ENCODE peak calls at places on chromosomes 5 and 9, in seven cellular contexts. One of them, this sample, is unnamed. For H3K27me3 and H3K36me3, the result is how much of the 10 kb centered on the place peaks cover.

GRCh38 chr5:151708126-151708525 is 21.4 kb upstream of the SPARC start:
- DNase-seq in WERI-Rb-1: no peak
- DNase-seq in IMR-90: no peak
- DNase-seq in cardiac muscle cell: no peak
- DNase-seq in tibial artery: no peak
- DNase-seq in testis: peak
- DNase-seq in aorta: no peak
- DNase-seq in this sample: no peak

GRCh38 chr5:65156933-65157332 is 324.8 kb downstream of the ADAMTS6 start:
- DNase-seq in WERI-Rb-1: no peak
- DNase-seq in IMR-90: no peak
- DNase-seq in cardiac muscle cell: no peak
- DNase-seq in tibial artery: no peak
- DNase-seq in testis: no peak
- DNase-seq in aorta: no peak
- DNase-seq in this sample: no peak

GRCh38 chr5:88251048-88251711 is 17.5 kb downstream of the TMEM161B start:
- DNase-seq in WERI-Rb-1: no peak
- DNase-seq in IMR-90: peak
- DNase-seq in cardiac muscle cell: no peak
- DNase-seq in tibial artery: no peak
- DNase-seq in testis: no peak
- DNase-seq in aorta: no peak
- DNase-seq in this sample: no peak

GRCh38 chr9:22214021-22214420 is 204.9 kb upstream of the CDKN2B start:
- DNase-seq in WERI-Rb-1: no peak
- DNase-seq in IMR-90: no peak
- DNase-seq in cardiac muscle cell: no peak
- DNase-seq in tibial artery: no peak
- DNase-seq in testis: no peak
- DNase-seq in aorta: no peak
- DNase-seq in this sample: no peak

GRCh38 chr9:95035846-95036245 is 281.7 kb downstream of the FANCC start:
- DNase-seq in WERI-Rb-1: no peak
- DNase-seq in IMR-90: no peak
- DNase-seq in cardiac muscle cell: no peak
- DNase-seq in tibial artery: no peak
- DNase-seq in testis: no peak
- DNase-seq in aorta: no peak
- DNase-seq in this sample: no peak

GRCh38 chr5:100826133-100826532 is 76.9 kb downstream of the ST8SIA4 start:
- DNase-seq in WERI-Rb-1: no peak
- DNase-seq in IMR-90: no peak
- DNase-seq in cardiac muscle cell: no peak
- DNase-seq in tibial artery: no peak
- DNase-seq in testis: no peak
- DNase-seq in aorta: no peak
- DNase-seq in this sample: no peak

GRCh38 chr5:107805166-107805565 is 134.4 kb upstream of the EFNA5 start:
- DNase-seq in WERI-Rb-1: no peak
- DNase-seq in IMR-90: no peak
- DNase-seq in cardiac muscle cell: peak
- DNase-seq in tibial artery: no peak
- DNase-seq in testis: no peak
- DNase-seq in aorta: no peak
- DNase-seq in this sample: no peak

GRCh38 chr5:114412509-114413171 is 50.8 kb downstream of the KCNN2 start:
- DNase-seq in WERI-Rb-1: no peak
- DNase-seq in IMR-90: peak
- DNase-seq in cardiac muscle cell: peak
- DNase-seq in tibial artery: no peak
- DNase-seq in testis: no peak
- DNase-seq in aorta: no peak
- DNase-seq in this sample: no peak

GRCh38 chr5:115414406-115415142 is 118.1 kb upstream of the CCDC112 start:
- DNase-seq in WERI-Rb-1: no peak
- DNase-seq in IMR-90: peak
- DNase-seq in cardiac muscle cell: peak
- DNase-seq in tibial artery: no peak
- DNase-seq in testis: no peak
- DNase-seq in aorta: no peak
- DNase-seq in this sample: no peak

GRCh38 chr5:54453091-54453490 is 2.4 kb upstream of the HSPB3 start:
- DNase-seq in WERI-Rb-1: no peak
- DNase-seq in IMR-90: no peak
- DNase-seq in cardiac muscle cell: peak
- DNase-seq in tibial artery: no peak
- DNase-seq in testis: no peak
- DNase-seq in aorta: no peak
- DNase-seq in this sample: no peak

GRCh38 chr9:127568971-127569818 is 42.9 kb upstream of the STXBP1 start:
- DNase-seq in WERI-Rb-1: peak
- DNase-seq in IMR-90: peak
- DNase-seq in cardiac muscle cell: peak
- DNase-seq in tibial artery: peak
- DNase-seq in testis: peak
- DNase-seq in aorta: peak
- DNase-seq in this sample: peak

GRCh38 chr5:88450239-88450638 is 181.6 kb upstream of the TMEM161B start:
- DNase-seq in WERI-Rb-1: no peak
- DNase-seq in IMR-90: no peak
- DNase-seq in cardiac muscle cell: no peak
- DNase-seq in tibial artery: no peak
- DNase-seq in testis: no peak
- DNase-seq in aorta: no peak
- DNase-seq in this sample: no peak

GRCh38 chr9:37364751-37365360 is 57.6 kb upstream of the GRHPR start:
- DNase-seq in WERI-Rb-1: no peak
- DNase-seq in IMR-90: no peak
- DNase-seq in cardiac muscle cell: no peak
- DNase-seq in tibial artery: no peak
- DNase-seq in testis: no peak
- DNase-seq in aorta: no peak
- DNase-seq in this sample: no peak

GRCh38 chr9:130523921-130524320 is 55.5 kb upstream of the FUBP3 start:
- DNase-seq in WERI-Rb-1: no peak
- DNase-seq in IMR-90: no peak
- DNase-seq in cardiac muscle cell: no peak
- DNase-seq in tibial artery: no peak
- DNase-seq in testis: no peak
- DNase-seq in aorta: no peak
- DNase-seq in this sample: peak

GRCh38 chr9:24614070-24614469 is 68.4 kb upstream of the IZUMO3 start:
- DNase-seq in WERI-Rb-1: no peak
- DNase-seq in IMR-90: no peak
- DNase-seq in cardiac muscle cell: no peak
- DNase-seq in tibial artery: no peak
- DNase-seq in testis: no peak
- DNase-seq in aorta: no peak
- DNase-seq in this sample: peak

GRCh38 chr9:15357050-15357653 is 50.1 kb upstream of the TTC39B start:
- DNase-seq in WERI-Rb-1: peak
- DNase-seq in IMR-90: no peak
- DNase-seq in cardiac muscle cell: no peak
- DNase-seq in tibial artery: no peak
- DNase-seq in testis: no peak
- DNase-seq in aorta: no peak
- DNase-seq in this sample: no peak

GRCh38 chr5:123813937-123814624 is 302.1 kb downstream of the CSNK1G3 start:
- DNase-seq in WERI-Rb-1: peak
- DNase-seq in IMR-90: peak
- DNase-seq in cardiac muscle cell: peak
- DNase-seq in tibial artery: no peak
- DNase-seq in testis: no peak
- DNase-seq in aorta: no peak
- DNase-seq in this sample: no peak

GRCh38 chr5:113356487-113356886 is 78.3 kb downstream of the TSSK1B start:
- DNase-seq in WERI-Rb-1: no peak
- DNase-seq in IMR-90: no peak
- DNase-seq in cardiac muscle cell: no peak
- DNase-seq in tibial artery: no peak
- DNase-seq in testis: no peak
- DNase-seq in aorta: no peak
- DNase-seq in this sample: no peak

GRCh38 chr5:45038366-45038987 is 229.7 kb downstream of the MRPS30 start:
- DNase-seq in WERI-Rb-1: no peak
- DNase-seq in IMR-90: peak
- DNase-seq in cardiac muscle cell: peak
- DNase-seq in tibial artery: no peak
- DNase-seq in testis: no peak
- DNase-seq in aorta: no peak
- DNase-seq in this sample: peak

GRCh38 chr5:84370176-84370575 is 14.5 kb downstream of the EDIL3 start:
- DNase-seq in WERI-Rb-1: no peak
- DNase-seq in IMR-90: no peak
- DNase-seq in cardiac muscle cell: no peak
- DNase-seq in tibial artery: no peak
- DNase-seq in testis: no peak
- DNase-seq in aorta: no peak
- DNase-seq in this sample: no peak

GRCh38 chr9:116546711-116547581 is 140.2 kb upstream of the TRIM32 start:
- DNase-seq in WERI-Rb-1: no peak
- DNase-seq in IMR-90: peak
- DNase-seq in cardiac muscle cell: peak
- DNase-seq in tibial artery: no peak
- DNase-seq in testis: no peak
- DNase-seq in aorta: no peak
- DNase-seq in this sample: no peak

GRCh38 chr5:33650911-33651310 is 210.1 kb downstream of the TARS1 start:
- DNase-seq in WERI-Rb-1: no peak
- DNase-seq in IMR-90: peak
- DNase-seq in cardiac muscle cell: no peak
- DNase-seq in tibial artery: no peak
- DNase-seq in testis: no peak
- DNase-seq in aorta: no peak
- DNase-seq in this sample: no peak

DNA sequence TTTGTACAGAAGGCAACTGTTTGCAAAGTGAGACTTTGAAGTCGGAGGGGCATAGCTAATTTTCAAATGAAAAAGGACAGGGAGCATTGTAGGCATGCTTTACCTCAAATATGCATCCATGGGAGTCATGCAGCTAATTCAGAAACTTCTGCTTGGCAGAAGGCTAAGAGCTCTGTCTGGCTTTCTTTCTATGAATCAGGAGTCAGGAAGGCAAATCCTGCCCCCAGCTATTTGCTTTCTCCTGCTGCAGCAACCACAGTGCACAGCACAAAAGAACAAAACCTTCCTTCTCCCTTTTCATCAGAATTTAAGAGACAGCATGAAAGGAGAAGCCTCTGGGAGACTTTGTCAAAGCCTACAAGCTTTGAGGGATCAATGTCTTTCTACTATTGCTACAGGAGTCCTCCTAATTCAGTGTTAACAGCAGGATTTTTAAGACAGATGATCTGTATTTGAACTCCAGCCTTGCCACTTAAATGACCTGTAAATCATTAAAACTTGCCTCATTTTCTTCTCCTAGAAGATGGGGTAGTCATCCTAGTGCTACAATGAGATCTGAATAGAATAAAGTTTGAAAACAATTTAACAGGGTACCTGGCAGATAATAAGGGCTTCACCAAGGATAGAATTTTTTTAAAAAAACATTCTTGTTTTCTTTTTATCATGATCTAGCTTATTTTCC is 209.2 kb downstream of the TARS1 start:
- DNase-seq in WERI-Rb-1: no peak
- DNase-seq in IMR-90: peak
- DNase-seq in cardiac muscle cell: peak
- DNase-seq in tibial artery: no peak
- DNase-seq in testis: no peak
- DNase-seq in aorta: no peak
- DNase-seq in this sample: no peak
- H3K4me3 ChIP-seq in WERI-Rb-1: no peak
- H3K4me3 ChIP-seq in IMR-90: no peak
- H3K4me3 ChIP-seq in cardiac muscle cell: no peak
- H3K4me3 ChIP-seq in tibial artery: no peak
- H3K4me3 ChIP-seq in testis: no peak
- H3K4me3 ChIP-seq in aorta: no peak
- H3K4me3 ChIP-seq in this sample: no peak

DNA sequence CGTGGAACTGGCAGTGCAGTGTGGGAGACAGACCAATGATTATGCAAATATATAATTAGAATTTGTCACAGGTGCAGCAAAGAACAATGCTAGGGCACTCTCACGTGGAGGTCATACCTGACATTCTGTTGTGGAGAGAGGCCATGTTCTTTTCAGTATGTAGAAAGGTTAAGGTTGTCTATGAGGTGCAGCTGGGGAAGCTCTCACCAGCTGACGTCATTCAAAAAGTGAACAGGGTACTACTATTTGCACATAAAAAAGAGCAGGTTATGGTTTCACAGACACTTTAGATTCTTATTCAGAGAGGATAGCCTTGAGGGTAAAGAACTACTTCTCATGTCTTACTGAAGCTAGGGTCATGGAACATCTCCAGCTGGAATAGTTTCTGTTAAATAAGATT is 19.1 kb downstream of the SH3GL2 start:
- DNase-seq in WERI-Rb-1: no peak
- DNase-seq in IMR-90: no peak
- DNase-seq in cardiac muscle cell: no peak
- DNase-seq in tibial artery: no peak
- DNase-seq in testis: no peak
- DNase-seq in aorta: no peak
- DNase-seq in this sample: no peak
- H3K27me3 ChIP-seq in WERI-Rb-1: under half
- H3K27me3 ChIP-seq in IMR-90: under half
- H3K27me3 ChIP-seq in cardiac muscle cell: under half
- H3K27me3 ChIP-seq in tibial artery: under half
- H3K27me3 ChIP-seq in testis: under half
- H3K27me3 ChIP-seq in aorta: under half
- H3K27me3 ChIP-seq in this sample: under half

GRCh38 chr5:90707698-90708097 is 149.1 kb downstream of the ADGRV1 start:
- DNase-seq in WERI-Rb-1: no peak
- DNase-seq in IMR-90: no peak
- DNase-seq in cardiac muscle cell: no peak
- DNase-seq in tibial artery: no peak
- DNase-seq in testis: no peak
- DNase-seq in aorta: no peak
- DNase-seq in this sample: peak
- H3K36me3 ChIP-seq in WERI-Rb-1: under half
- H3K36me3 ChIP-seq in IMR-90: under half
- H3K36me3 ChIP-seq in cardiac muscle cell: under half
- H3K36me3 ChIP-seq in tibial artery: under half
- H3K36me3 ChIP-seq in testis: under half
- H3K36me3 ChIP-seq in aorta: under half
- H3K36me3 ChIP-seq in this sample: under half

DNA sequence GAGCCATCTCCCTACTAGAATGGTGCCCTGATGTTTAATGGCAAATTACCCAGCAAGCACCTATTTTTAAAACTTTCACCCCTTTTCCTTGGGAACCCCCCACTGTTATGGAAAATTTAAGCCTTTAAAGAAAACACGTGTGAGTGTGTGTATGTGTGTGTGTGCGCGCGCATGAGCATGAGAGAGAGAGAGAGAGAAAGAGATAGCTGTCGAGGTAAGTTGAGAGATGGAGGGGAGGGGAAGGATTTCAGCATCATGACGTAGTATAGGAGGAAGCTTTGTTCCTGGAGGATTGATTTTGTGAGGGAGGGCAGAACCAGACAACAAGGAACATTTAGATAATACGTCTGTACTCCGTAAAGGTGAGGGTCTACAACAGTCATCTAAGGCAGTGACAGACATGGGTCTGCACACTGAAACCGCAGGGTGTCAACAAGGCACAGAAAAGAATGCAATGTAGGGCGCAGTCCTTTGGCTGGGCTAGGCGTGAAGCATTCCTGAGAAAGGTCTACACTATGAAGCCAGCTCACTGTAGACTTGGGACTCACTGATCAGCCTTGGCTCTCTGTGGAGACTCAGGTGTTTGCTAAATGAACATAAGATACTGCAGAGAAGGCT is 227.7 kb downstream of the SMARCA2 start:
- DNase-seq in WERI-Rb-1: no peak
- DNase-seq in IMR-90: no peak
- DNase-seq in cardiac muscle cell: peak
- DNase-seq in tibial artery: no peak
- DNase-seq in testis: no peak
- DNase-seq in aorta: no peak
- DNase-seq in this sample: peak
- H3K4me3 ChIP-seq in WERI-Rb-1: no peak
- H3K4me3 ChIP-seq in IMR-90: no peak
- H3K4me3 ChIP-seq in cardiac muscle cell: peak
- H3K4me3 ChIP-seq in tibial artery: peak
- H3K4me3 ChIP-seq in testis: peak
- H3K4me3 ChIP-seq in aorta: peak
- H3K4me3 ChIP-seq in this sample: peak

This sample was measured in H7.